ENCODE peak calls at places on chromosome 1, in four cellular contexts. U, S, O and V are unnamed samples.
A peak's percentile ranks its signal among the peaks of the same experiment; 100 is the strongest.

GRCh38 chr1:83998205-83998598 is 730 bp downstream of the TTLL7 start:
- DNase-seq in S (peak; percentile 4), U (no peak), O (no peak), V (peak; percentile 63)

GRCh38 chr1:107935396-107936064 is 29.4 kb downstream of the VAV3 start:
- DNase-seq in U (no peak), S (no peak), O (no peak), V (peak; percentile 16)

GRCh38 chr1:112439592-112439991 is 43.6 kb downstream of the CTTNBP2NL start:
- DNase-seq in S (no peak), U (no peak), O (no peak), V (no peak)

GRCh38 chr1:178397678-178398077 is 99.1 kb downstream of the CLEC20A start:
- DNase-seq in O (no peak), U (no peak), S (peak; percentile 30), V (no peak)

GRCh38 chr1:156912861-156913808 is 7.3 kb upstream of the LRRC71 start:
- DNase-seq in O (no peak), U (no peak), S (no peak), V (no peak)

GRCh38 chr1:16615253-16616252 is 2.2 kb upstream of the NBPF1 start:
- DNase-seq in O (no peak), U (no peak), S (no peak), V (no peak)

GRCh38 chr1:65265296-65266271 is 43.8 kb upstream of the DNAJC6 start:
- DNase-seq in U (no peak), O (no peak), S (no peak), V (peak; percentile 86)

GRCh38 chr1:40179496-40180089 is 18.4 kb downstream of the RLF start:
- DNase-seq in O (no peak), S (no peak), U (no peak), V (no peak)